ENCODE peak calls at places on chromosome 15, in eight cellular contexts. E, W, Z, A, K, B, O and I are unnamed samples.
A peak's percentile ranks its signal among the peaks of the same experiment; 100 is the strongest.

GRCh38 chr15:53695365-53695764 is 64.1 kb downstream of the WDR72 start:
- DNase-seq in O (no peak), E (no peak), Z (no peak), A (no peak), B (no peak), K (no peak), W (no peak), I (no peak)

GRCh38 chr15:35784745-35785144 is 238.8 kb upstream of the DPH6 start:
- DNase-seq in K (no peak), B (no peak), O (no peak), W (no peak), Z (no peak), A (no peak), E (no peak), I (no peak)

GRCh38 chr15:52161406-52161966 is 29.7 kb downstream of the GNB5 start:
- DNase-seq in O (no peak), W (no peak), A (no peak), K (no peak), B (no peak), E (no peak), Z (no peak), I (no peak)

GRCh38 chr15:74525946-74526345 is 15.1 kb upstream of the ARID3B start:
- DNase-seq in B (peak; percentile 55), W (no peak), A (no peak), Z (no peak), E (no peak), O (no peak), K (no peak), I (peak; percentile 89)

GRCh38 chr15:33032053-33032452 is 162.5 kb downstream of the FMN1 start:
- DNase-seq in A (no peak), Z (no peak), B (no peak), O (no peak), K (no peak), W (no peak), E (no peak), I (no peak)

GRCh38 chr15:77838061-77838460 is 205.3 kb upstream of the LINGO1 start:
- DNase-seq in E (no peak), K (no peak), B (no peak), O (no peak), A (no peak), Z (no peak), W (no peak), I (no peak)

GRCh38 chr15:73914145-73914544 is 12.1 kb upstream of the LOXL1 start:
- DNase-seq in Z (no peak), A (no peak), W (no peak), O (no peak), B (no peak), E (no peak), K (peak; percentile 62), I (no peak)

GRCh38 chr15:35173444-35174118 is 88.5 kb upstream of the NANOGP8 start:
- DNase-seq in A (no peak), W (no peak), O (no peak), Z (no peak), K (no peak), E (no peak), B (no peak), I (peak; percentile 2)

GRCh38 chr15:67941643-67942315 is 101.9 kb upstream of the RNU6-1 start:
- DNase-seq in A (no peak), W (no peak), B (peak; percentile 54), K (no peak), O (no peak), Z (peak; percentile 88), E (no peak), I (peak; percentile 86)

GRCh38 chr15:49507261-49507660 is 84.2 kb downstream of the FGF7 start:
- DNase-seq in K (no peak), W (no peak), E (no peak), A (no peak), B (no peak), O (no peak), Z (no peak), I (no peak)

GRCh38 chr15:91135201-91136130 is 35.4 kb downstream of the SV2B start:
- DNase-seq in K (no peak), Z (no peak), E (no peak), W (no peak), O (no peak), A (no peak), B (peak; percentile 29), I (no peak)

GRCh38 chr15:70284438-70285214 is 186.9 kb upstream of the TLE3 start:
- DNase-seq in O (no peak), Z (no peak), K (no peak), W (no peak), A (no peak), B (no peak), E (no peak), I (no peak)

GRCh38 chr15:88891540-88892254 is 3.6 kb downstream of the HAPLN3 start:
- DNase-seq in B (no peak), A (no peak), E (no peak), O (no peak), K (no peak), W (no peak), Z (no peak), I (no peak)

GRCh38 chr15:49847937-49848823 is 227.3 kb downstream of the DTWD1 start:
- DNase-seq in A (no peak), E (no peak), B (no peak), W (no peak), K (no peak), O (no peak), Z (no peak), I (no peak)